ENCODE peak calls at places on chromosome 11, in five cellular contexts. One of them, this sample, is unnamed.

GRCh38 chr11:326842-327580 is 6.4 kb upstream of the IFITM3 start:
- DNase-seq in coronary artery: peak; percentile 87
- DNase-seq in heart right ventricle: peak; percentile 84
- DNase-seq in pancreas: no peak
- DNase-seq in CD8-positive, alpha-beta T cell: peak; percentile 73
- DNase-seq in this sample: no peak

GRCh38 chr11:59556883-59557205 is 45.5 kb downstream of the OR4D9 start:
- DNase-seq in coronary artery: no peak
- DNase-seq in heart right ventricle: no peak
- DNase-seq in pancreas: no peak
- DNase-seq in CD8-positive, alpha-beta T cell: no peak
- DNase-seq in this sample: no peak

GRCh38 chr11:105612766-105613165 is 2.9 kb downstream of the GRIA4 start:
- DNase-seq in coronary artery: no peak
- DNase-seq in heart right ventricle: no peak
- DNase-seq in pancreas: no peak
- DNase-seq in CD8-positive, alpha-beta T cell: no peak
- DNase-seq in this sample: no peak

GRCh38 chr11:112655386-112655785 is 305.8 kb upstream of the NCAM1 start:
- DNase-seq in coronary artery: no peak
- DNase-seq in heart right ventricle: peak; percentile 74
- DNase-seq in pancreas: no peak
- DNase-seq in CD8-positive, alpha-beta T cell: no peak
- DNase-seq in this sample: no peak

GRCh38 chr11:2481253-2481652 is 36.4 kb downstream of the KCNQ1 start:
- DNase-seq in coronary artery: no peak
- DNase-seq in heart right ventricle: no peak
- DNase-seq in pancreas: no peak
- DNase-seq in CD8-positive, alpha-beta T cell: no peak
- DNase-seq in this sample: no peak

GRCh38 chr11:103967985-103968384 is 68.5 kb upstream of the DDI1 start:
- DNase-seq in coronary artery: no peak
- DNase-seq in heart right ventricle: no peak
- DNase-seq in pancreas: no peak
- DNase-seq in CD8-positive, alpha-beta T cell: no peak
- DNase-seq in this sample: no peak

GRCh38 chr11:19370100-19370861 is 129.5 kb upstream of the E2F8 start:
- DNase-seq in coronary artery: peak; percentile 72
- DNase-seq in heart right ventricle: no peak
- DNase-seq in pancreas: no peak
- DNase-seq in CD8-positive, alpha-beta T cell: no peak
- DNase-seq in this sample: peak; percentile 81

GRCh38 chr11:36056160-36056751 is 112.4 kb downstream of the LDLRAD3 start:
- DNase-seq in coronary artery: no peak
- DNase-seq in heart right ventricle: no peak
- DNase-seq in pancreas: no peak
- DNase-seq in CD8-positive, alpha-beta T cell: no peak
- DNase-seq in this sample: no peak

GRCh38 chr11:46639197-46639839 is 22.0 kb downstream of the ATG13 start:
- DNase-seq in coronary artery: no peak
- DNase-seq in heart right ventricle: no peak
- DNase-seq in pancreas: no peak
- DNase-seq in CD8-positive, alpha-beta T cell: no peak
- DNase-seq in this sample: no peak

DNA sequence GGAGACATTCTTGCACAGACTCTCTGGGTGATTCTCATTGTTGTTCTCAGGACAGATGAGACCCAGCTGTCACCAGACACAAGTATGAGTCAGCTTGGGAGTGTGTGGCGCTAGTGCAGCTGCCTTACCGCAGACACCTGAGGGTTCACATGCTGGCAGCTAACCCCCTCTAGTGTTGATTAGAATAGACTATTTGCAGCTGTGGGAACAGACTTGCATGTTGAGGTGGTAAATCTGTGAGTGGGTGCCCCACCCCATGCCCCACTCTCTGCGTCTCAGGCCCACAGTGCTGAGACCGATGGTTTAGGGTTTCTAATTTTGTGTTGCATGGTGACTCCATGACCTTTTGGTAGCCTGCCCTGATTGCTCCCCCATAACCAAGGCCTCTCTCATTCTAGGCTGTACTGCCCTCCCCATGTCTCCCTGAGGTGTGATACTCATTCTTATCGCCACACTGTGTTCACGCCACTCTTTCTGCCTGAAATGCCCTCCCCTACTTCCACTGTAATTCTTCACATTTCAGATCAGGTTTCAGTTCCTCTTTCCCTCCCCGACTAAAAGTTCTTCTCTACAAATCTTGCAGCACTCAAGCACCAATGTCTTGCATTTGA is 73.7 kb upstream of the KIRREL3 start:
- DNase-seq in coronary artery: no peak
- DNase-seq in heart right ventricle: no peak
- DNase-seq in pancreas: no peak
- DNase-seq in CD8-positive, alpha-beta T cell: no peak
- DNase-seq in this sample: peak; percentile 4
- TF ChIP-seq CTCF in coronary artery: no peak
- TF ChIP-seq CTCF in heart right ventricle: no peak
- TF ChIP-seq CTCF in pancreas: no peak
- TF ChIP-seq CTCF in CD8-positive, alpha-beta T cell: no peak
- TF ChIP-seq CTCF in this sample: no peak

DNA sequence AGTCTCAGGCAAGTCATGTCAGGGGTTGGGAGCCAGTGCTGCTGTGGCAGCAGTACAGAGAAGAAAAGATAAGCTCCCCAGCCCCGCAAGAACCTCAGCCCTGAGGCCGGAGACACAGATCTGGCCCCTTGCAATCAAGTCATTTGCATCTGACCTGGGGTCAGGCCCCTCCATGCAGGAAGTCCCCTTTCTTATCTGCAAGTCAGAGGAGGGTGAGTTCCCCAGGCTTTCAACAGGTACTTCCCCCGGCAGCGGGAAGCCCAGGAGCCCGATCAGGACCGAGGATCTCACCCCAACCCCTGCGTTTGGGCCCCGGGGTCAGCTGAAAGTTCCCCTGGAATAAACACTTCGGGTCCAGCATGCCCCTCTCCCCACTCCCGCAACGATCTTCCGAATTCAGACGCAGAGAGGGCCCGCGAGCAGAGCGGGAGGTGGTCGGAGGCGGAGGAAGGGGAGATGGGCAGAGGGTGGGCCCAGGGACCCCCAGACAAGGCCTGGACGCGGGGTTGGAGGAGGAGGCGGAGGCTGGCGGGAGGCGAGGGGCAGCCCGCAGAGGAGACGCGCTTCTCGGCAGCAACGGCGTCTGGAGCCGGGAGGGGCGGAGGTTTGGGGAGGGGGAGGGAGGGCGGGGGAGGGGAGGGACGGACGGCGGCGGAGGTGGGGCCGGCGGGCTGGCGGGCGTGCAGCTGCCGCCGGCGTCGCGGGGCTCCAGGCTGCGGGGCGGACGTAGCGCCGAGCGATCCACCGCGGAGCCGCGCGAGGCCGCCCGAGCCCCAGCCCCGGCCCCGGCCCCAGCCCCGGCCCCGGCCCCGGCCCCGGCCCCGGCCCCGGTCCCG is at the start of gene TSPAN18:
- DNase-seq in coronary artery: no peak
- DNase-seq in heart right ventricle: peak; percentile 53
- DNase-seq in pancreas: peak; percentile 63
- DNase-seq in CD8-positive, alpha-beta T cell: peak; percentile 30
- DNase-seq in this sample: no peak
- H3K27ac ChIP-seq in coronary artery: no peak within 1 kb of the TSS
- H3K27ac ChIP-seq in heart right ventricle: peak within 1 kb of the TSS; percentile 87
- H3K27ac ChIP-seq in pancreas: no peak within 1 kb of the TSS
- H3K27ac ChIP-seq in CD8-positive, alpha-beta T cell: no peak within 1 kb of the TSS
- H3K27ac ChIP-seq in this sample: no peak within 1 kb of the TSS

DNA sequence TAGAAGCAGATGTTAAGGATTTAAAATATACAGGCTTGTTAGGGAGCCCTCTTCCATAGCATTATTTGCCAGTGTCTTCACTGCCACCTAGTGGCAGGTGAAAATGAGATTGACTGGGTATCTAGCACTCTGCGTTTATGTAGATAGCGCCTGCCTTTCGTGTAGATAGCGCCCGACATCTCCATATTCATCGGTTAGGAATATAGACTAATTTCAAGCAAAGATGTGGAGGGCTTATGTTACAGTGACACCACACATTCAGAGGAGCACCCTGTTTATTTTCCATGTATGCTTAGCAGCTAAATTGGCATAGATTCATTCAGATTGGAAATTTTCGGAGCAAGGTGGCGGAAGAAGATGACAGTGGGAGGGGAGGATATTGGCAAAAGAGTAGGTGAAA is 72.0 kb downstream of the SLC5A12 start:
- DNase-seq in coronary artery: no peak
- DNase-seq in heart right ventricle: no peak
- DNase-seq in pancreas: no peak
- DNase-seq in CD8-positive, alpha-beta T cell: no peak
- DNase-seq in this sample: peak; percentile 55
- TF ChIP-seq CTCF in coronary artery: peak; percentile 37
- TF ChIP-seq CTCF in heart right ventricle: peak; percentile 56
- TF ChIP-seq CTCF in pancreas: peak; percentile 58
- TF ChIP-seq CTCF in CD8-positive, alpha-beta T cell: no peak
- TF ChIP-seq CTCF in this sample: peak; percentile 83

GRCh38 chr11:95254139-95254704 is 23.2 kb upstream of the SESN3 start:
- DNase-seq in coronary artery: peak; percentile 85
- DNase-seq in heart right ventricle: peak; percentile 42
- DNase-seq in pancreas: no peak
- DNase-seq in CD8-positive, alpha-beta T cell: peak; percentile 74
- DNase-seq in this sample: peak; percentile 80

GRCh38 chr11:95257596-95257995 is 26.6 kb upstream of the SESN3 start:
- DNase-seq in coronary artery: no peak
- DNase-seq in heart right ventricle: no peak
- DNase-seq in pancreas: no peak
- DNase-seq in CD8-positive, alpha-beta T cell: no peak
- DNase-seq in this sample: no peak

GRCh38 chr11:95256204-95256819 is 25.3 kb upstream of the SESN3 start:
- DNase-seq in coronary artery: no peak
- DNase-seq in heart right ventricle: no peak
- DNase-seq in pancreas: no peak
- DNase-seq in CD8-positive, alpha-beta T cell: no peak
- DNase-seq in this sample: no peak

DNA sequence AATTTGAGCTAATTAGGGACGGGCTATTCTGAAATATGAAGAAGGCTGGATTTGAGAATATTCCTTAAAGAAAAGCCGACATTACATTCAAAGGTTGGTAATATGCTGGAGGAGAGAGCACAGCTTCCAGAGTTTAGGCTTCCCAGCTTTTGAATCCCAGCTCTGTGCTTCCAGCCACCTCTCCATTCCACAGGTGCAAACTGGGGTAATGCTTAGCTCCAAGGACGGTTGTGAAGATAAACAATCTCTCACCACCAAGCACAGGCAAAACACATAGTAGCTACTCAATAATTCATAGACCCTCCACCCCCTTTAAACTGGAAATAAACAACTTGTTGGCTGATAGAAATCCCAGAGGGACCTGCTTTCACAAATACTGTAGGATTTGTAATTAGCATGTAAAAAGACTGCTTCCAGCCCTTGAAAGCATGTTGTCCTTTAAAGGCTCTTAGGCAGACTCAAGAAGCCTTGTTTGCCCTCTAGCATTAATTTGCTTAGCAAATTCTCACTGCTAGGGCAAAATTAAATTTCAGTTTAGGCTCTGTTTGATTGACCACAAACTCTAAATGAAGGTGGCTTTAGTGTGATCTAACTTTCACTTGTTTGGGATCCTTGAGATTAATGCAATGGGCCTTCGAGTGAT is 24.6 kb upstream of the SESN3 start:
- DNase-seq in coronary artery: no peak
- DNase-seq in heart right ventricle: no peak
- DNase-seq in pancreas: no peak
- DNase-seq in CD8-positive, alpha-beta T cell: no peak
- DNase-seq in this sample: no peak
- H3K27ac ChIP-seq in coronary artery: no peak overlapping the region
- H3K27ac ChIP-seq in heart right ventricle: no peak overlapping the region
- H3K27ac ChIP-seq in pancreas: no peak overlapping the region
- H3K27ac ChIP-seq in CD8-positive, alpha-beta T cell: no peak overlapping the region
- H3K27ac ChIP-seq in this sample: no peak overlapping the region